ENCODE peak calls at places on chromosome 15, in ten cellular contexts. One of them, this sample, is unnamed.

GRCh38 chr15:90709278-90709677 is 7.9 kb upstream of the BLM start:
- DNase-seq in stomach: no peak
- DNase-seq in heart right ventricle: no peak
- DNase-seq in AG04450: no peak
- DNase-seq in lower lobe of right lung: no peak
- DNase-seq in lung: no peak
- DNase-seq in cardiac fibroblast: no peak
- DNase-seq in heart left ventricle: no peak
- DNase-seq in neural progenitor cell: no peak
- DNase-seq in fibroblast of pulmonary artery: no peak
- DNase-seq in this sample: no peak

GRCh38 chr15:56699743-56700142 is 33.6 kb downstream of the ZNF280D start:
- DNase-seq in stomach: no peak
- DNase-seq in lower lobe of right lung: no peak
- DNase-seq in heart right ventricle: no peak
- DNase-seq in AG04450: no peak
- DNase-seq in cardiac fibroblast: no peak
- DNase-seq in lung: no peak
- DNase-seq in heart left ventricle: no peak
- DNase-seq in fibroblast of pulmonary artery: no peak
- DNase-seq in neural progenitor cell: no peak
- DNase-seq in this sample: no peak

GRCh38 chr15:101613130-101614000 is 38.8 kb downstream of the TM2D3 start:
- DNase-seq in fibroblast of pulmonary artery: peak
- DNase-seq in lower lobe of right lung: no peak
- DNase-seq in AG04450: no peak
- DNase-seq in lung: no peak
- DNase-seq in neural progenitor cell: no peak
- DNase-seq in heart right ventricle: peak
- DNase-seq in stomach: peak
- DNase-seq in heart left ventricle: peak
- DNase-seq in cardiac fibroblast: peak
- DNase-seq in this sample: no peak

GRCh38 chr15:57640935-57641682 is 49.4 kb downstream of the MYZAP start:
- DNase-seq in cardiac fibroblast: peak
- DNase-seq in stomach: no peak
- DNase-seq in heart right ventricle: no peak
- DNase-seq in fibroblast of pulmonary artery: peak
- DNase-seq in neural progenitor cell: peak
- DNase-seq in AG04450: no peak
- DNase-seq in lung: no peak
- DNase-seq in heart left ventricle: no peak
- DNase-seq in lower lobe of right lung: no peak
- DNase-seq in this sample: no peak

GRCh38 chr15:39752991-39753390 is 29.6 kb downstream of the FSIP1 start:
- DNase-seq in fibroblast of pulmonary artery: no peak
- DNase-seq in neural progenitor cell: no peak
- DNase-seq in lung: no peak
- DNase-seq in stomach: no peak
- DNase-seq in lower lobe of right lung: no peak
- DNase-seq in cardiac fibroblast: no peak
- DNase-seq in heart right ventricle: no peak
- DNase-seq in AG04450: no peak
- DNase-seq in heart left ventricle: no peak
- DNase-seq in this sample: no peak

GRCh38 chr15:34890424-34890823 is 79.1 kb downstream of the AQR start:
- DNase-seq in fibroblast of pulmonary artery: no peak
- DNase-seq in AG04450: no peak
- DNase-seq in lower lobe of right lung: no peak
- DNase-seq in heart left ventricle: no peak
- DNase-seq in lung: no peak
- DNase-seq in cardiac fibroblast: no peak
- DNase-seq in neural progenitor cell: no peak
- DNase-seq in stomach: no peak
- DNase-seq in heart right ventricle: no peak
- DNase-seq in this sample: no peak

GRCh38 chr15:89377842-89378698 is 43.4 kb upstream of the POLG start:
- DNase-seq in neural progenitor cell: peak
- DNase-seq in AG04450: no peak
- DNase-seq in stomach: no peak
- DNase-seq in lung: no peak
- DNase-seq in cardiac fibroblast: no peak
- DNase-seq in heart left ventricle: no peak
- DNase-seq in heart right ventricle: no peak
- DNase-seq in fibroblast of pulmonary artery: no peak
- DNase-seq in lower lobe of right lung: no peak
- DNase-seq in this sample: no peak

GRCh38 chr15:51737538-51738305 is at the start of gene LYSMD2:
- DNase-seq in fibroblast of pulmonary artery: peak
- DNase-seq in heart left ventricle: peak
- DNase-seq in cardiac fibroblast: peak
- DNase-seq in heart right ventricle: peak
- DNase-seq in AG04450: no peak
- DNase-seq in stomach: peak
- DNase-seq in neural progenitor cell: peak
- DNase-seq in lung: peak
- DNase-seq in lower lobe of right lung: peak
- DNase-seq in this sample: no peak

GRCh38 chr15:62850318-62850717 is 192.2 kb upstream of the TPM1 start:
- DNase-seq in AG04450: no peak
- DNase-seq in neural progenitor cell: no peak
- DNase-seq in heart left ventricle: no peak
- DNase-seq in lower lobe of right lung: no peak
- DNase-seq in fibroblast of pulmonary artery: no peak
- DNase-seq in heart right ventricle: no peak
- DNase-seq in cardiac fibroblast: no peak
- DNase-seq in stomach: peak
- DNase-seq in lung: no peak
- DNase-seq in this sample: no peak

GRCh38 chr15:65957451-65957850 is 88.2 kb downstream of the RAB11A start:
- DNase-seq in neural progenitor cell: no peak
- DNase-seq in heart right ventricle: no peak
- DNase-seq in stomach: no peak
- DNase-seq in heart left ventricle: no peak
- DNase-seq in AG04450: no peak
- DNase-seq in lower lobe of right lung: no peak
- DNase-seq in lung: no peak
- DNase-seq in fibroblast of pulmonary artery: no peak
- DNase-seq in cardiac fibroblast: no peak
- DNase-seq in this sample: no peak

DNA sequence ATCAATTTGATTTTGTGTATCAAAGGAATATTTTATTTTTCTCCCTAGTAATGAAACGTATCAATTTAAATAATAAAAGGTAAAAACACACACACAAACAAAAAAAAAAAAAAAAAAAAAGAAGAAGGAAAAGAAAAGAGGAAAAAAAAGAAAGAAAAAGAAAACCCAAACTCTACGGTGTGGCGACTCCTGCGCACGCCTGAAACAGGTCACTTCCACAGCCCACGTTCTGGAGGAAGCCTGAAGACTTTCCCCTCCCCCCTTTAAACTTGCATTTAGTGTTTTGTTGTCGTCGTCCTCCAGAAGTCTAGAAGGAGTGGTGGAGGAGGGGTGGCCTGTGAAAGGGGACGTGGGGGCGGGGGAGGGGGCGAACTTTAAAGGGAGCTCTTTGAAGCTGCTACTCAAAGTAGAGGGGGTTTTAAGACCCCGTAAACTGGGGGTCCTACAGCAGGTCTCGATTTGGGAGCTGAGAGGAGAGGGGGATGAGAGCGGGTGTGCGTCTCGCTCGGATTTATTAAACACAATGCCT is 2.3 kb upstream of the TLE3 start:
- DNase-seq in cardiac fibroblast: no peak
- DNase-seq in heart left ventricle: no peak
- DNase-seq in AG04450: no peak
- DNase-seq in lower lobe of right lung: no peak
- DNase-seq in heart right ventricle: no peak
- DNase-seq in stomach: no peak
- DNase-seq in neural progenitor cell: peak
- DNase-seq in fibroblast of pulmonary artery: peak
- DNase-seq in lung: no peak
- DNase-seq in this sample: no peak
- H3K4me3 ChIP-seq in cardiac fibroblast: peak
- H3K4me3 ChIP-seq in heart left ventricle: peak
- H3K4me3 ChIP-seq in AG04450: peak
- H3K4me3 ChIP-seq in lower lobe of right lung: peak
- H3K4me3 ChIP-seq in heart right ventricle: peak
- H3K4me3 ChIP-seq in stomach: peak
- H3K4me3 ChIP-seq in neural progenitor cell: peak
- H3K4me3 ChIP-seq in fibroblast of pulmonary artery: peak
- H3K4me3 ChIP-seq in lung: no peak
- H3K4me3 ChIP-seq in this sample: peak

DNA sequence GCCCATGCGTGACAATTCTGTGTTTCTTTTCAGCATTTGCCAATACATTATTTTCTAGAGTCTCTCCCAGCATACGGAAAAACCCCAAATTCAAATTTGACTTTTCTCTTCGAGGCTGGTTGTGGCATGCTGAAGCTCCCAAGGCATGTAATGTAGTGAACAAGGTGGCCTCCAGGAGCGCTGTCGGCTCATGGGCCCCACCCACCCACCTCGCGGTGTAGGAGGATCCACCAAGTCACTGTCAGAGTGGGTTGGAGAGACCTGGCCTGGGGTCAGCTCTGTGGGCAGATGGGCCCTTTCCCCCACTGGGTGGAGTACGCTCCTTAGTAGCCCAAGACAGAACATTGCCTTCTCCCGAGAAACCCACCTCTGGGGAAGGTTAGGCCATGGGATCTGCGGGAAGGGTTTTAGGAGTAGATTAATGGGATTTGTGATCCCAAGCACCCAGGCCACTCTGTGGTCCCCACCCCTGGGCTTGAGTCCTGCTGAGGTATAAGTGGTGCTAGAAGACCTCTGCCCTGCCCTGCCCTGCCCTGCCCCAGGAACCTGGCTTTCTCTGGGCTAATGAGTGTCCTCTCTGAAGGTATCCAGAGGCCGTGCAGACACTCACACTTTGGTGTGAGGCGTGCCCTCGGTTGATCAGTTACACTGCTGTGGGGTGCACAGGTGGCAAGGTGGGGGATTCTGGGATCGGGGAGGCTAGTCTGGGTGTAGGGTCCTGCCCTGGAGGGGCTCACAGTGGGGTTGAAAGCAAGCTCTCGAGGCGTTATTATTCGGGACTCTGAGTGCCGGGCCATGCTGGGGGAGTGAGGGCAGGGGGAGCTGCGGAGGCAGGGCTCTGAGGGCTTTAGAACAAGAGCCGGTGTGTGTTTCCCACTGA is 97.9 kb downstream of the APBA2 start:
- DNase-seq in AG04450: no peak
- DNase-seq in neural progenitor cell: no peak
- DNase-seq in lower lobe of right lung: no peak
- DNase-seq in heart right ventricle: no peak
- DNase-seq in stomach: no peak
- DNase-seq in lung: no peak
- DNase-seq in heart left ventricle: no peak
- DNase-seq in cardiac fibroblast: no peak
- DNase-seq in fibroblast of pulmonary artery: no peak
- DNase-seq in this sample: no peak
- TF ChIP-seq CTCF in AG04450: no peak
- TF ChIP-seq CTCF in neural progenitor cell: peak
- TF ChIP-seq CTCF in lower lobe of right lung: no peak
- TF ChIP-seq CTCF in heart right ventricle: no peak
- TF ChIP-seq CTCF in stomach: no peak
- TF ChIP-seq CTCF in lung: no peak
- TF ChIP-seq CTCF in heart left ventricle: no peak
- TF ChIP-seq CTCF in cardiac fibroblast: no peak
- TF ChIP-seq CTCF in fibroblast of pulmonary artery: no peak
- TF ChIP-seq CTCF in this sample: no peak

GRCh38 chr15:95853350-95853749 is 477.1 kb upstream of the NR2F2 start:
- DNase-seq in fibroblast of pulmonary artery: peak
- DNase-seq in lung: no peak
- DNase-seq in cardiac fibroblast: peak
- DNase-seq in lower lobe of right lung: no peak
- DNase-seq in stomach: no peak
- DNase-seq in heart right ventricle: no peak
- DNase-seq in neural progenitor cell: no peak
- DNase-seq in AG04450: no peak
- DNase-seq in heart left ventricle: no peak
- DNase-seq in this sample: no peak

GRCh38 chr15:95857124-95857757 is 473.3 kb upstream of the NR2F2 start:
- DNase-seq in heart left ventricle: no peak
- DNase-seq in AG04450: peak
- DNase-seq in neural progenitor cell: no peak
- DNase-seq in heart right ventricle: no peak
- DNase-seq in fibroblast of pulmonary artery: peak
- DNase-seq in lung: no peak
- DNase-seq in stomach: no peak
- DNase-seq in lower lobe of right lung: no peak
- DNase-seq in cardiac fibroblast: peak
- DNase-seq in this sample: no peak

GRCh38 chr15:95860406-95860805 is 470.1 kb upstream of the NR2F2 start:
- DNase-seq in lung: no peak
- DNase-seq in heart right ventricle: no peak
- DNase-seq in fibroblast of pulmonary artery: no peak
- DNase-seq in heart left ventricle: no peak
- DNase-seq in stomach: no peak
- DNase-seq in neural progenitor cell: no peak
- DNase-seq in lower lobe of right lung: no peak
- DNase-seq in AG04450: no peak
- DNase-seq in cardiac fibroblast: no peak
- DNase-seq in this sample: no peak

DNA sequence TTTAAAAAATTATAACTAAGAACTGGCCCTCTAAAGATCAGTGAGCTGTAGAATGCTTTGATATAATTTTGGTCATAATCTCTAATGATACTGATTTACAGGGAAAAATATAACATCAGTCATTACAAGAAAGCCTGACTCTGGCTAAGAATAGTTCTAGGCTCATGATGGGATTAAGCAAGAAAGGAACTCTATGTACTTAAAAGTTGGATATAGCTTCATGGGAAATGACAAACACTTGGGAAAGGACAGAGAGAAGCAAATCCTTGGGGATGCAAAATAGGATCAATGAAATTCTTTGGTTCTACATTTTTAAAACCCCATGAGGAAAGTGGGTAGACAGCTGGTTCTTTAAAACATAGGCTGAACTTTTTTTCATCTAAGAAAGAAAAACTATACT is 472.7 kb upstream of the NR2F2 start:
- DNase-seq in heart right ventricle: no peak
- DNase-seq in fibroblast of pulmonary artery: no peak
- DNase-seq in heart left ventricle: no peak
- DNase-seq in lung: no peak
- DNase-seq in stomach: no peak
- DNase-seq in neural progenitor cell: no peak
- DNase-seq in lower lobe of right lung: no peak
- DNase-seq in AG04450: no peak
- DNase-seq in cardiac fibroblast: peak
- DNase-seq in this sample: no peak
- H3K4me3 ChIP-seq in heart right ventricle: no peak
- H3K4me3 ChIP-seq in fibroblast of pulmonary artery: no peak
- H3K4me3 ChIP-seq in heart left ventricle: no peak
- H3K4me3 ChIP-seq in lung: no peak
- H3K4me3 ChIP-seq in stomach: no peak
- H3K4me3 ChIP-seq in neural progenitor cell: no peak
- H3K4me3 ChIP-seq in lower lobe of right lung: no peak
- H3K4me3 ChIP-seq in AG04450: no peak
- H3K4me3 ChIP-seq in cardiac fibroblast: no peak
- H3K4me3 ChIP-seq in this sample: no peak

GRCh38 chr15:48486228-48486627 is 155.0 kb downstream of the DUT start:
- DNase-seq in lower lobe of right lung: no peak
- DNase-seq in lung: no peak
- DNase-seq in fibroblast of pulmonary artery: no peak
- DNase-seq in stomach: no peak
- DNase-seq in AG04450: no peak
- DNase-seq in cardiac fibroblast: no peak
- DNase-seq in heart left ventricle: no peak
- DNase-seq in neural progenitor cell: no peak
- DNase-seq in heart right ventricle: no peak
- DNase-seq in this sample: no peak
- TF ChIP-seq CTCF in lower lobe of right lung: no peak
- TF ChIP-seq CTCF in lung: no peak
- TF ChIP-seq CTCF in fibroblast of pulmonary artery: no peak
- TF ChIP-seq CTCF in stomach: no peak
- TF ChIP-seq CTCF in AG04450: no peak
- TF ChIP-seq CTCF in cardiac fibroblast: no peak
- TF ChIP-seq CTCF in heart left ventricle: no peak
- TF ChIP-seq CTCF in neural progenitor cell: no peak
- TF ChIP-seq CTCF in heart right ventricle: no peak
- TF ChIP-seq CTCF in this sample: no peak

This sample was measured in AG04449.